ENCODE peak calls at places on chromosomes 2 and 18, in seven cellular contexts. Z is activated CD4-positive, alpha-beta T cell treated with anti-CD3 and anti-CD28 coated beads, Interleukin-2, amount 50 U/mL, for 4 hours; P is stimulated activated CD8-positive, alpha-beta memory T cell treated with anti-CD3 and anti-CD28 coated beads, Interleukin-7, amount 100 ng/mL, for 4 hours; O is HCT116; G is NCI-H2029 treated with DMSO at 0.1 percent for 48 hours; S is AG09309; K is GM13976. H is an unnamed sample.

GRCh38 chr2:38075436-38076249 is at the start of gene CYP1B1:
- DNase-seq in Z (no peak), P (no peak), O (no peak), G (no peak), S (no peak), K (no peak), H (no peak)

GRCh38 chr18:6352275-6352674 is 62.4 kb downstream of the L3MBTL4 start:
- DNase-seq in Z (no peak), P (no peak), O (no peak), G (no peak), S (no peak), K (no peak), H (no peak)

GRCh38 chr18:48575301-48575657 is 36.4 kb downstream of the CTIF start:
- DNase-seq in Z (no peak), P (no peak), O (no peak), G (no peak), S (no peak), K (no peak), H (no peak)

GRCh38 chr2:2174956-2175355 is 156.1 kb downstream of the MYT1L start:
- DNase-seq in Z (no peak), P (no peak), O (no peak), G (no peak), S (no peak), K (no peak), H (no peak)

GRCh38 chr18:3995476-3996102 is 459.5 kb downstream of the DLGAP1 start:
- DNase-seq in Z (peak), P (no peak), O (peak), G (peak), S (peak), K (peak), H (peak)

GRCh38 chr2:236711440-236711839 is 141.8 kb downstream of the ACKR3 start:
- DNase-seq in Z (no peak), P (no peak), O (no peak), G (no peak), S (no peak), K (no peak), H (no peak)

GRCh38 chr18:8988262-8988871 is 114.1 kb upstream of the NDUFV2 start:
- DNase-seq in Z (peak), P (peak), O (peak), G (peak), S (no peak), K (peak), H (peak)

GRCh38 chr2:68320118-68320641 is 431 bp upstream of the CNRIP1 start:
- DNase-seq in Z (no peak), P (no peak), O (no peak), G (peak), S (no peak), K (peak), H (no peak)

GRCh38 chr2:235234711-235235110 is 259.1 kb upstream of the AGAP1 start:
- DNase-seq in Z (no peak), P (no peak), O (no peak), G (no peak), S (no peak), K (no peak), H (no peak)

GRCh38 chr18:75880266-75880665 is 452.8 kb upstream of the SMIM21 start:
- DNase-seq in Z (no peak), P (no peak), O (no peak), G (no peak), S (no peak), K (no peak), H (no peak)

GRCh38 chr18:58135170-58135569 is 91.1 kb downstream of the NEDD4L start:
- DNase-seq in Z (no peak), P (no peak), O (no peak), G (no peak), S (peak), K (no peak), H (no peak)

GRCh38 chr2:191318037-191318728 is 73.0 kb downstream of the MYO1B start:
- DNase-seq in Z (no peak), P (no peak), O (no peak), G (no peak), S (no peak), K (no peak), H (no peak)

GRCh38 chr18:25144835-25145234 is 207.1 kb downstream of the ZNF521 start:
- DNase-seq in Z (no peak), P (no peak), O (no peak), G (no peak), S (peak), K (no peak), H (no peak)

H was measured in stimulated activated naive CD4-positive, alpha-beta T cell treated with Interleukin-2 at 50 U/mL for 16 hours.